ENCODE peak calls at places on chromosomes 4 and X, in seven cellular contexts. One of them, this sample, is unnamed.

GRCh38 chrX:101462892-101463291 is 22.4 kb upstream of the ARMCX4 start:
- DNase-seq in stimulated activated naive B cell treated with anti-CD40 and anti-IgM and Interleukin-4, amounts not matched to agents 10 μg/mL and 1 μg/mL and 100 μg/mL, for 72 hours: no peak
- DNase-seq in colonic mucosa: no peak
- DNase-seq in lung microvascular endothelial cell: peak
- DNase-seq in CD4-positive, alpha-beta T cell: no peak
- DNase-seq in T-cell: no peak
- DNase-seq in fibroblast of pulmonary artery: peak
- DNase-seq in this sample: no peak

GRCh38 chrX:73262991-73263390 is 48.3 kb upstream of the NAP1L2 start:
- DNase-seq in stimulated activated naive B cell treated with anti-CD40 and anti-IgM and Interleukin-4, amounts not matched to agents 10 μg/mL and 1 μg/mL and 100 μg/mL, for 72 hours: no peak
- DNase-seq in colonic mucosa: no peak
- DNase-seq in lung microvascular endothelial cell: peak
- DNase-seq in CD4-positive, alpha-beta T cell: no peak
- DNase-seq in T-cell: no peak
- DNase-seq in fibroblast of pulmonary artery: no peak
- DNase-seq in this sample: no peak

GRCh38 chr4:114383055-114383454 is 215.6 kb upstream of the UGT8 start:
- DNase-seq in stimulated activated naive B cell treated with anti-CD40 and anti-IgM and Interleukin-4, amounts not matched to agents 10 μg/mL and 1 μg/mL and 100 μg/mL, for 72 hours: no peak
- DNase-seq in colonic mucosa: no peak
- DNase-seq in lung microvascular endothelial cell: no peak
- DNase-seq in CD4-positive, alpha-beta T cell: no peak
- DNase-seq in T-cell: no peak
- DNase-seq in fibroblast of pulmonary artery: no peak
- DNase-seq in this sample: no peak

GRCh38 chr4:13322681-13323101 is 161.4 kb downstream of the RAB28 start:
- DNase-seq in stimulated activated naive B cell treated with anti-CD40 and anti-IgM and Interleukin-4, amounts not matched to agents 10 μg/mL and 1 μg/mL and 100 μg/mL, for 72 hours: no peak
- DNase-seq in colonic mucosa: no peak
- DNase-seq in lung microvascular endothelial cell: peak
- DNase-seq in CD4-positive, alpha-beta T cell: no peak
- DNase-seq in T-cell: no peak
- DNase-seq in fibroblast of pulmonary artery: peak
- DNase-seq in this sample: no peak

GRCh38 chr4:89101256-89102161 is 9.8 kb upstream of the TIGD2 start:
- DNase-seq in stimulated activated naive B cell treated with anti-CD40 and anti-IgM and Interleukin-4, amounts not matched to agents 10 μg/mL and 1 μg/mL and 100 μg/mL, for 72 hours: peak
- DNase-seq in colonic mucosa: no peak
- DNase-seq in lung microvascular endothelial cell: no peak
- DNase-seq in CD4-positive, alpha-beta T cell: no peak
- DNase-seq in T-cell: no peak
- DNase-seq in fibroblast of pulmonary artery: no peak
- DNase-seq in this sample: no peak

GRCh38 chr4:112589207-112589606 is 47.5 kb downstream of the ZGRF1 start:
- DNase-seq in stimulated activated naive B cell treated with anti-CD40 and anti-IgM and Interleukin-4, amounts not matched to agents 10 μg/mL and 1 μg/mL and 100 μg/mL, for 72 hours: no peak
- DNase-seq in colonic mucosa: no peak
- DNase-seq in lung microvascular endothelial cell: peak
- DNase-seq in CD4-positive, alpha-beta T cell: no peak
- DNase-seq in T-cell: no peak
- DNase-seq in fibroblast of pulmonary artery: peak
- DNase-seq in this sample: no peak

GRCh38 chrX:131262738-131263679 is 26.1 kb downstream of the IGSF1 start:
- DNase-seq in stimulated activated naive B cell treated with anti-CD40 and anti-IgM and Interleukin-4, amounts not matched to agents 10 μg/mL and 1 μg/mL and 100 μg/mL, for 72 hours: no peak
- DNase-seq in colonic mucosa: no peak
- DNase-seq in lung microvascular endothelial cell: no peak
- DNase-seq in CD4-positive, alpha-beta T cell: no peak
- DNase-seq in T-cell: no peak
- DNase-seq in fibroblast of pulmonary artery: no peak
- DNase-seq in this sample: peak

GRCh38 chr4:69210911-69211310 is 3.6 kb downstream of the UGT2B11 start:
- DNase-seq in stimulated activated naive B cell treated with anti-CD40 and anti-IgM and Interleukin-4, amounts not matched to agents 10 μg/mL and 1 μg/mL and 100 μg/mL, for 72 hours: no peak
- DNase-seq in colonic mucosa: no peak
- DNase-seq in lung microvascular endothelial cell: no peak
- DNase-seq in CD4-positive, alpha-beta T cell: no peak
- DNase-seq in T-cell: no peak
- DNase-seq in fibroblast of pulmonary artery: no peak
- DNase-seq in this sample: no peak

GRCh38 chrX:114152130-114152529 is 431.8 kb upstream of the HTR2C start:
- DNase-seq in stimulated activated naive B cell treated with anti-CD40 and anti-IgM and Interleukin-4, amounts not matched to agents 10 μg/mL and 1 μg/mL and 100 μg/mL, for 72 hours: no peak
- DNase-seq in colonic mucosa: no peak
- DNase-seq in lung microvascular endothelial cell: peak
- DNase-seq in CD4-positive, alpha-beta T cell: no peak
- DNase-seq in T-cell: no peak
- DNase-seq in fibroblast of pulmonary artery: peak
- DNase-seq in this sample: no peak

GRCh38 chr4:17066241-17066640 is 167.8 kb upstream of the LDB2 start:
- DNase-seq in stimulated activated naive B cell treated with anti-CD40 and anti-IgM and Interleukin-4, amounts not matched to agents 10 μg/mL and 1 μg/mL and 100 μg/mL, for 72 hours: no peak
- DNase-seq in colonic mucosa: no peak
- DNase-seq in lung microvascular endothelial cell: no peak
- DNase-seq in CD4-positive, alpha-beta T cell: no peak
- DNase-seq in T-cell: no peak
- DNase-seq in fibroblast of pulmonary artery: peak
- DNase-seq in this sample: no peak

GRCh38 chrX:30819080-30819479 is 70.0 kb downstream of the TAB3 start:
- DNase-seq in stimulated activated naive B cell treated with anti-CD40 and anti-IgM and Interleukin-4, amounts not matched to agents 10 μg/mL and 1 μg/mL and 100 μg/mL, for 72 hours: no peak
- DNase-seq in colonic mucosa: no peak
- DNase-seq in lung microvascular endothelial cell: no peak
- DNase-seq in CD4-positive, alpha-beta T cell: no peak
- DNase-seq in T-cell: no peak
- DNase-seq in fibroblast of pulmonary artery: no peak
- DNase-seq in this sample: no peak

GRCh38 chr4:93832097-93832496 is 3.5 kb downstream of the ATOH1 start:
- DNase-seq in stimulated activated naive B cell treated with anti-CD40 and anti-IgM and Interleukin-4, amounts not matched to agents 10 μg/mL and 1 μg/mL and 100 μg/mL, for 72 hours: no peak
- DNase-seq in colonic mucosa: peak
- DNase-seq in lung microvascular endothelial cell: no peak
- DNase-seq in CD4-positive, alpha-beta T cell: no peak
- DNase-seq in T-cell: no peak
- DNase-seq in fibroblast of pulmonary artery: no peak
- DNase-seq in this sample: no peak

GRCh38 chr4:28007693-28008092 is 1147.1 kb downstream of the STIM2 start:
- DNase-seq in stimulated activated naive B cell treated with anti-CD40 and anti-IgM and Interleukin-4, amounts not matched to agents 10 μg/mL and 1 μg/mL and 100 μg/mL, for 72 hours: no peak
- DNase-seq in colonic mucosa: no peak
- DNase-seq in lung microvascular endothelial cell: no peak
- DNase-seq in CD4-positive, alpha-beta T cell: no peak
- DNase-seq in T-cell: no peak
- DNase-seq in fibroblast of pulmonary artery: no peak
- DNase-seq in this sample: no peak

GRCh38 chr4:38667005-38667771 is 3.2 kb downstream of the KLF3 start:
- DNase-seq in stimulated activated naive B cell treated with anti-CD40 and anti-IgM and Interleukin-4, amounts not matched to agents 10 μg/mL and 1 μg/mL and 100 μg/mL, for 72 hours: no peak
- DNase-seq in colonic mucosa: peak
- DNase-seq in lung microvascular endothelial cell: peak
- DNase-seq in CD4-positive, alpha-beta T cell: peak
- DNase-seq in T-cell: peak
- DNase-seq in fibroblast of pulmonary artery: peak
- DNase-seq in this sample: peak

GRCh38 chr4:34964613-34965012 is 1279.7 kb downstream of the ARAP2 start:
- DNase-seq in stimulated activated naive B cell treated with anti-CD40 and anti-IgM and Interleukin-4, amounts not matched to agents 10 μg/mL and 1 μg/mL and 100 μg/mL, for 72 hours: no peak
- DNase-seq in colonic mucosa: no peak
- DNase-seq in lung microvascular endothelial cell: no peak
- DNase-seq in CD4-positive, alpha-beta T cell: no peak
- DNase-seq in T-cell: no peak
- DNase-seq in fibroblast of pulmonary artery: no peak
- DNase-seq in this sample: no peak

GRCh38 chrX:2596050-2596449 is 95.0 kb upstream of the CD99 start:
- DNase-seq in stimulated activated naive B cell treated with anti-CD40 and anti-IgM and Interleukin-4, amounts not matched to agents 10 μg/mL and 1 μg/mL and 100 μg/mL, for 72 hours: no peak
- DNase-seq in colonic mucosa: no peak
- DNase-seq in lung microvascular endothelial cell: no peak
- DNase-seq in CD4-positive, alpha-beta T cell: no peak
- DNase-seq in T-cell: no peak
- DNase-seq in fibroblast of pulmonary artery: no peak
- DNase-seq in this sample: no peak

GRCh38 chrX:133921764-133922389 is 63.5 kb downstream of the GPC3 start:
- DNase-seq in stimulated activated naive B cell treated with anti-CD40 and anti-IgM and Interleukin-4, amounts not matched to agents 10 μg/mL and 1 μg/mL and 100 μg/mL, for 72 hours: peak
- DNase-seq in colonic mucosa: peak
- DNase-seq in lung microvascular endothelial cell: peak
- DNase-seq in CD4-positive, alpha-beta T cell: peak
- DNase-seq in T-cell: peak
- DNase-seq in fibroblast of pulmonary artery: peak
- DNase-seq in this sample: peak

GRCh38 chrX:8783100-8784098 is 17.8 kb downstream of the FAM9A start:
- DNase-seq in stimulated activated naive B cell treated with anti-CD40 and anti-IgM and Interleukin-4, amounts not matched to agents 10 μg/mL and 1 μg/mL and 100 μg/mL, for 72 hours: peak
- DNase-seq in colonic mucosa: peak
- DNase-seq in lung microvascular endothelial cell: no peak
- DNase-seq in CD4-positive, alpha-beta T cell: peak
- DNase-seq in T-cell: peak
- DNase-seq in fibroblast of pulmonary artery: peak
- DNase-seq in this sample: peak

GRCh38 chr4:8117278-8117682 is 41.3 kb downstream of the ABLIM2 start:
- DNase-seq in stimulated activated naive B cell treated with anti-CD40 and anti-IgM and Interleukin-4, amounts not matched to agents 10 μg/mL and 1 μg/mL and 100 μg/mL, for 72 hours: peak
- DNase-seq in colonic mucosa: peak
- DNase-seq in lung microvascular endothelial cell: peak
- DNase-seq in CD4-positive, alpha-beta T cell: peak
- DNase-seq in T-cell: peak
- DNase-seq in fibroblast of pulmonary artery: peak
- DNase-seq in this sample: peak

GRCh38 chrX:48468247-48468671 is 1.8 kb downstream of the SLC38A5 start:
- DNase-seq in stimulated activated naive B cell treated with anti-CD40 and anti-IgM and Interleukin-4, amounts not matched to agents 10 μg/mL and 1 μg/mL and 100 μg/mL, for 72 hours: no peak
- DNase-seq in colonic mucosa: peak
- DNase-seq in lung microvascular endothelial cell: no peak
- DNase-seq in CD4-positive, alpha-beta T cell: no peak
- DNase-seq in T-cell: peak
- DNase-seq in fibroblast of pulmonary artery: no peak
- DNase-seq in this sample: peak

GRCh38 chrX:23246001-23246400 is 88.6 kb upstream of the PTCHD1 start:
- DNase-seq in stimulated activated naive B cell treated with anti-CD40 and anti-IgM and Interleukin-4, amounts not matched to agents 10 μg/mL and 1 μg/mL and 100 μg/mL, for 72 hours: no peak
- DNase-seq in colonic mucosa: no peak
- DNase-seq in lung microvascular endothelial cell: peak
- DNase-seq in CD4-positive, alpha-beta T cell: no peak
- DNase-seq in T-cell: no peak
- DNase-seq in fibroblast of pulmonary artery: peak
- DNase-seq in this sample: no peak

GRCh38 chr4:2257361-2258001 is 4.4 kb downstream of the MXD4 start:
- DNase-seq in stimulated activated naive B cell treated with anti-CD40 and anti-IgM and Interleukin-4, amounts not matched to agents 10 μg/mL and 1 μg/mL and 100 μg/mL, for 72 hours: peak
- DNase-seq in colonic mucosa: peak
- DNase-seq in lung microvascular endothelial cell: no peak
- DNase-seq in CD4-positive, alpha-beta T cell: peak
- DNase-seq in T-cell: no peak
- DNase-seq in fibroblast of pulmonary artery: no peak
- DNase-seq in this sample: peak

GRCh38 chr4:7103031-7103598 is 35.3 kb upstream of the GRPEL1 start:
- DNase-seq in stimulated activated naive B cell treated with anti-CD40 and anti-IgM and Interleukin-4, amounts not matched to agents 10 μg/mL and 1 μg/mL and 100 μg/mL, for 72 hours: peak
- DNase-seq in colonic mucosa: peak
- DNase-seq in lung microvascular endothelial cell: peak
- DNase-seq in CD4-positive, alpha-beta T cell: peak
- DNase-seq in T-cell: peak
- DNase-seq in fibroblast of pulmonary artery: peak
- DNase-seq in this sample: peak

GRCh38 chr4:62454535-62454934 is 1254.4 kb downstream of the ADGRL3 start:
- DNase-seq in stimulated activated naive B cell treated with anti-CD40 and anti-IgM and Interleukin-4, amounts not matched to agents 10 μg/mL and 1 μg/mL and 100 μg/mL, for 72 hours: no peak
- DNase-seq in colonic mucosa: no peak
- DNase-seq in lung microvascular endothelial cell: no peak
- DNase-seq in CD4-positive, alpha-beta T cell: no peak
- DNase-seq in T-cell: no peak
- DNase-seq in fibroblast of pulmonary artery: no peak
- DNase-seq in this sample: no peak

GRCh38 chrX:130015181-130015580 is 32.7 kb downstream of the BCORL1 start:
- DNase-seq in stimulated activated naive B cell treated with anti-CD40 and anti-IgM and Interleukin-4, amounts not matched to agents 10 μg/mL and 1 μg/mL and 100 μg/mL, for 72 hours: no peak
- DNase-seq in colonic mucosa: no peak
- DNase-seq in lung microvascular endothelial cell: no peak
- DNase-seq in CD4-positive, alpha-beta T cell: no peak
- DNase-seq in T-cell: no peak
- DNase-seq in fibroblast of pulmonary artery: no peak
- DNase-seq in this sample: no peak

GRCh38 chr4:8882239-8882638 is 10.6 kb upstream of the HMX1 start:
- DNase-seq in stimulated activated naive B cell treated with anti-CD40 and anti-IgM and Interleukin-4, amounts not matched to agents 10 μg/mL and 1 μg/mL and 100 μg/mL, for 72 hours: no peak
- DNase-seq in colonic mucosa: no peak
- DNase-seq in lung microvascular endothelial cell: no peak
- DNase-seq in CD4-positive, alpha-beta T cell: no peak
- DNase-seq in T-cell: no peak
- DNase-seq in fibroblast of pulmonary artery: no peak
- DNase-seq in this sample: no peak

GRCh38 chr4:133808151-133808550 is 393.4 kb downstream of the PABPC4L start:
- DNase-seq in stimulated activated naive B cell treated with anti-CD40 and anti-IgM and Interleukin-4, amounts not matched to agents 10 μg/mL and 1 μg/mL and 100 μg/mL, for 72 hours: no peak
- DNase-seq in colonic mucosa: no peak
- DNase-seq in lung microvascular endothelial cell: no peak
- DNase-seq in CD4-positive, alpha-beta T cell: no peak
- DNase-seq in T-cell: no peak
- DNase-seq in fibroblast of pulmonary artery: no peak
- DNase-seq in this sample: no peak

GRCh38 chr4:155629183-155629825 is 37.3 kb upstream of the GUCY1A1 start:
- DNase-seq in stimulated activated naive B cell treated with anti-CD40 and anti-IgM and Interleukin-4, amounts not matched to agents 10 μg/mL and 1 μg/mL and 100 μg/mL, for 72 hours: no peak
- DNase-seq in colonic mucosa: no peak
- DNase-seq in lung microvascular endothelial cell: peak
- DNase-seq in CD4-positive, alpha-beta T cell: no peak
- DNase-seq in T-cell: no peak
- DNase-seq in fibroblast of pulmonary artery: peak
- DNase-seq in this sample: no peak

GRCh38 chr4:168683595-168683994 is 186.7 kb downstream of the PALLD start:
- DNase-seq in stimulated activated naive B cell treated with anti-CD40 and anti-IgM and Interleukin-4, amounts not matched to agents 10 μg/mL and 1 μg/mL and 100 μg/mL, for 72 hours: no peak
- DNase-seq in colonic mucosa: no peak
- DNase-seq in lung microvascular endothelial cell: no peak
- DNase-seq in CD4-positive, alpha-beta T cell: no peak
- DNase-seq in T-cell: no peak
- DNase-seq in fibroblast of pulmonary artery: no peak
- DNase-seq in this sample: no peak

GRCh38 chrX:95629737-95630136 is 1054.9 kb upstream of the DIAPH2 start:
- DNase-seq in stimulated activated naive B cell treated with anti-CD40 and anti-IgM and Interleukin-4, amounts not matched to agents 10 μg/mL and 1 μg/mL and 100 μg/mL, for 72 hours: no peak
- DNase-seq in colonic mucosa: no peak
- DNase-seq in lung microvascular endothelial cell: no peak
- DNase-seq in CD4-positive, alpha-beta T cell: no peak
- DNase-seq in T-cell: no peak
- DNase-seq in fibroblast of pulmonary artery: no peak
- DNase-seq in this sample: no peak

This sample was measured in body of pancreas.